ENCODE peak calls at places on chromosome 13, in eight cellular contexts. Z is PC-9, D is fibroblast of lung, U is HCT116, H is A549, W is H1, K is MM.1S, A is IMR-90. X is an unnamed sample.

GRCh38 chr13:36356058-36356457 is 9.9 kb upstream of the SPART start:
- DNase-seq in U (no peak), H (no peak), D (no peak), W (no peak), K (no peak), A (no peak), Z (no peak), X (no peak)

GRCh38 chr13:74306496-74306895 is 172.3 kb upstream of the KLF12 start:
- DNase-seq in H (no peak), W (no peak), U (no peak), Z (no peak), D (peak), K (peak), A (peak), X (no peak)

GRCh38 chr13:57624565-57625435 is 6.7 kb upstream of the PCDH17 start:
- DNase-seq in H (peak), W (no peak), K (peak), A (peak), D (peak), Z (peak), U (no peak), X (peak)

GRCh38 chr13:109274188-109274821 is 512.1 kb downstream of the IRS2 start:
- DNase-seq in A (peak), H (peak), Z (peak), W (no peak), D (peak), U (no peak), K (no peak), X (no peak)

GRCh38 chr13:39603424-39603947 is 493 bp upstream of the LHFPL6 start:
- DNase-seq in U (no peak), A (peak), W (peak), Z (no peak), H (peak), K (no peak), D (peak), X (no peak)

GRCh38 chr13:98869408-98870090 is 108.3 kb downstream of the DOCK9 start:
- DNase-seq in A (no peak), W (no peak), H (peak), K (no peak), Z (no peak), U (no peak), D (no peak), X (no peak)

GRCh38 chr13:102286326-102286725 is 115.5 kb downstream of the FGF14 start:
- DNase-seq in H (peak), W (no peak), U (no peak), A (peak), Z (peak), K (no peak), D (peak), X (no peak)

GRCh38 chr13:76667551-76667950 is 218.7 kb downstream of the KCTD12 start:
- DNase-seq in K (peak), H (peak), W (no peak), Z (no peak), U (no peak), D (peak), A (peak), X (no peak)

GRCh38 chr13:70817571-70817970 is 709.3 kb upstream of the KLHL1 start:
- DNase-seq in K (no peak), A (peak), U (no peak), W (no peak), D (peak), Z (no peak), H (no peak), X (no peak)

GRCh38 chr13:23347601-23348000 is 85.9 kb downstream of the SACS start:
- DNase-seq in A (no peak), Z (no peak), W (no peak), H (no peak), K (no peak), U (no peak), D (no peak), X (no peak)

GRCh38 chr13:23350009-23350408 is 83.5 kb downstream of the SACS start:
- DNase-seq in K (no peak), H (peak), W (no peak), D (no peak), A (no peak), U (no peak), Z (no peak), X (no peak)

GRCh38 chr13:23349127-23349897 is 84.2 kb downstream of the SACS start:
- DNase-seq in Z (no peak), K (no peak), A (no peak), U (no peak), W (no peak), D (peak), H (no peak), X (no peak)

GRCh38 chr13:23344923-23345322 is 88.6 kb downstream of the SACS start:
- DNase-seq in W (no peak), H (no peak), D (peak), K (no peak), A (no peak), Z (no peak), U (no peak), X (no peak)

GRCh38 chr13:23348270-23349126 is 85.0 kb downstream of the SACS start:
- DNase-seq in A (no peak), W (no peak), D (peak), K (no peak), Z (no peak), H (peak), U (no peak), X (no peak)
- TF ChIP-seq CTCF in A (peak), W (no peak), D (no peak), K (no peak), Z (no peak), H (no peak), U (no peak), X (no peak)

GRCh38 chr13:40916207-40916998 is 102.7 kb downstream of the ELF1 start:
- DNase-seq in U (no peak), A (peak), H (no peak), D (no peak), K (no peak), W (no peak), Z (no peak), X (peak)
- H3K4me2 ChIP-seq in U (no peak), A (no peak), H (no peak), D (no peak), K (no peak), W (no peak), Z (no peak), X (peak)

DNA sequence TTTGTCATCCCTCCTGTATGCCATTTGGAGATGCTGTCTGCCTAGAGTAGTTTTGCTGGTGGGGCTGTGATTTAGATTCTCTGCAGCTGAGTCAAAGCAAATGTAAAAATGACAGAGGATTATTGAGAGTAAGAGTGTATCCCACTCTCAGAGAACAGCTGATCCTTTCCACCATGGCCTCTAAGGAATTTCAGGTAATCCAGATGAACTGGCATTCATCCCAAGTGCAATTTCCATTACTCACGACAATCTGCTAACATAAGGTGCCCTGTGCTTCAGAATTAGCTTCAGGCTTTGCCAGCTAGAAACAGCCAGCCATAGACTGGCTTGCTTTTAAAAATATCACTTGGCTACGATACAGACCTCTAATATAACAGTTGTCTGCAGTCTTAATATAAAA is 16.9 kb downstream of the PABPC3 start:
- DNase-seq in Z (no peak), H (no peak), A (no peak), D (no peak), W (no peak), U (no peak), K (no peak), X (no peak)
- TF ChIP-seq CTCF in Z (no peak), H (no peak), A (no peak), D (no peak), W (no peak), U (no peak), K (no peak), X (no peak)

DNA sequence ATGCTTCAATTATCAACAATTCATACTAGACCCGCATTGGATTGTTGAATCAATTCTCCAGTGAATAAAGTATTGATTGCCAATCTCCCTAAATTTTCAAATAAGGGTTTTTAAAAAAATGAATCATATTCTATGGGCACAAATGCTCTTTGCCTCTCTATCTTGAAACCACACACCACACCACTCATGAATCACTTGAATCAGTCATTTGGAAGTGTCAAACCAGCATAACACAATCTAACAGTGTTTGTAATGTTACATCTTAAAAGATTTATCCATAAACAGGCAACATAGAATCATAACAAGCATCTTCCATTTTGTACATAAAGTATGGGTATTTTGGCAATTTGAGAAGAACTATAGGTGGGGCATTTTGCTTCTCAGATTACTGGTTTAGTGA is 219.5 kb upstream of the MIR17HG start:
- DNase-seq in D (no peak), H (no peak), A (no peak), W (no peak), K (no peak), Z (no peak), U (no peak), X (no peak)
- H3K4me2 ChIP-seq in D (no peak), H (no peak), A (no peak), W (no peak), K (no peak), Z (no peak), U (no peak), X (no peak)

GRCh38 chr13:112576191-112576590 is 11.8 kb downstream of the TUBGCP3 start:
- DNase-seq in Z (no peak), U (no peak), W (no peak), A (no peak), K (no peak), H (no peak), D (no peak), X (no peak)
- TF ChIP-seq CTCF in Z (no peak), U (no peak), W (no peak), A (no peak), K (no peak), H (no peak), D (no peak), X (no peak)

DNA sequence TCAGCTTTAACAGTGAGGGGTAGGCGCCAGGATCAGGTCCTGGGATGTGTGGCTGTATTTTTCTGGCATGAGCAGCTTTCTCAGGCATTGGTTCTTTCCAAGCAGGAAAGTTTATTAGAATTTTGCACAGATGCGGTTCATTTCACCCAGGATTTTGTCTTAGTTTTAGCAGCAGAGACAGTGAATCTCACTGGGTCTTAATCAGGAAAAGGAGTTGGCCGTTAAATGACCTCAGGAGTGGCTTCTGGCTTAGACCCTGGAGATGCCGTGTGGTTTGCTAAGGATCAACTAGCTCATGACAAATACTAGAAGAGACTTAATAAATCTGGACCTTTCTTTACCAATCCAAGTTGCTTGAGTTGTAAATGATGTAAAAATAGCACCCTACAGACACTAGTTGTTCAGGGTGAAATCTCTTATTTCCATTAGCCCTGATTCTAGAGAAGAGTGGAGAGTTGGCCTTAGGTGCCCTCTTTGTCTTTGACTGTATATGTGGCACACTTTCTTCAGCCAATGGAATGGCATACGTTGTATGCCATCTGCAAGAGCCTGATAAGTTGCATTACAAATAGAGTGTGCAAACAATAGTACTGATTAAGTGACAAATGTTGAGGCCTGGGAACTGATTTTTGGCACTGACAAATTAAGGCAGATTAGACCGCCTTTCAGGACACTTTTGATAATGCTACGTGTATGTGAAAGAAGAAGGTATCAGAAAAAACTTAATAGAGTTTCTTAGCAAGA is 34.0 kb downstream of the LRCH1 start:
- DNase-seq in K (no peak), U (no peak), W (no peak), D (no peak), Z (no peak), H (no peak), A (no peak), X (no peak)
- H3K4me2 ChIP-seq in K (no peak), U (no peak), W (no peak), D (no peak), Z (no peak), H (peak), A (no peak), X (no peak)

DNA sequence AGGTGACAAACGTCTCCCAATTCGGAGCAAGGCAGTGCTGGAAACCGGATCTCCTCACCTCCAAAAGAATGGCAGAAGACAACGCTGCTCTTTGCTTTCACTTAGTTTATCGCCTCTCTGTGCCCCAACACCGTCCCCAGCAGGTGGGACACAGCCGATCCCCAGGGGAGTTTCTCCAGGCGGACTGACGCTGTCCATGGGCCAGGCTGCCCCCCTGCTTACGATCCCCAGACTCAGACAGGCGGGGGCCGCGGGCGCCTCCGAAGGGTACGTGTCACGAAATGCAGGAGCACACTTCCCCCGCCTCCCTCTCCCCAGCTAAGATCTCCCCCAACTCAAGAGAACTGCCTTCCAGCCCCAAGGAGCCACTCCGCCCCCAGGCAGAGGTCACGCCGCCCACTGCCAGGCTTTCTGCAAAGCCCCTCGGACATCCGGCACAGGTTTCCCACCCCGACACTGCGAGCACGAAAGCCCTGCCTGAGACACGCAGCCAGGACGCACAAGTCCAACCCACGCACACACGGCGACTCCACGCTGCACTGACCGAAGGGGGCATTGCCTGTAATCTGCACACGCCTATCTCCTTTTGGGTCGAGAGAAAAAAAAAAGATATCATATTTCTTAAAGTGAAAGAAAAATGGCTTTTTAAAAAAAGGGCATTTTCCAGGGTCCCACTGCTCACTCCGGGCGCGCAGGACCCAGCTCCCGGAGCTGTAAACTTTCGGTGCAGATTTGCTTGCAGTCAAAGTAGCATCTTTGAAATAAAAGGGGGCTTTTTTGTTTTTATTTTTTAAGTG is 1.9 kb downstream of the SPRY2 start:
- DNase-seq in W (peak), K (no peak), D (peak), A (peak), Z (peak), U (no peak), H (peak), X (peak)
- TF ChIP-seq CTCF in W (no peak), K (no peak), D (no peak), A (peak), Z (no peak), U (no peak), H (peak), X (peak)

GRCh38 chr13:32737679-32738078 is 151.4 kb downstream of the PDS5B start:
- DNase-seq in H (no peak), A (no peak), U (no peak), D (peak), W (no peak), Z (no peak), K (no peak), X (no peak)

GRCh38 chr13:32737111-32737571 is 150.9 kb downstream of the PDS5B start:
- DNase-seq in A (no peak), W (no peak), H (no peak), U (no peak), Z (no peak), K (peak), D (peak), X (peak)

GRCh38 chr13:32734511-32734910 is 148.3 kb downstream of the PDS5B start:
- DNase-seq in D (peak), K (no peak), A (peak), U (no peak), Z (no peak), H (peak), W (no peak), X (no peak)

GRCh38 chr13:32735859-32736258 is 149.6 kb downstream of the PDS5B start:
- DNase-seq in K (no peak), Z (no peak), A (no peak), D (no peak), W (no peak), U (no peak), H (no peak), X (no peak)

DNA sequence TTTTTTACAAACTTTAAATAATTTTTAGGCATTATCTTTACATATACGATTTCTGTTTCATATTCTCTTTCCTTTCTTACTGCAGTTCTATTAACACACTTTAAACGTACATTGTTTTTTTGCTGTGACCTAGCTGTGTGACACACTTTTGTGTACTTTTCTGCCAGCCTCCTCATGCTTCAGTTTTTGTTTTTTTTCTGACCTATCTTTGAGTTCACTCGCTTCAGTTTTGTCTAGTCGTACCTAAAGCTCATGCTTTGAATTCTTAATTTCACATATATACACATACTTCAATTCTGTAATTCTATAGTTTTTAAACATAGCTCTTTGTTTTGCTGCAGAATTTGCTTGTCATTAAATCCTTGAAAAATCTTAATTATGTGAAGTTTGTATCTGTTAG is 150.4 kb downstream of the PDS5B start:
- DNase-seq in H (no peak), Z (no peak), D (peak), U (no peak), K (no peak), A (no peak), W (no peak), X (no peak)
- H3K4me2 ChIP-seq in H (peak), Z (no peak), D (peak), U (no peak), K (peak), A (peak), W (no peak), X (peak)

GRCh38 chr13:106133025-106133424 is 402.4 kb downstream of the EFNB2 start:
- DNase-seq in Z (peak), U (no peak), H (no peak), K (no peak), D (peak), A (peak), W (no peak), X (peak)
- TF ChIP-seq CTCF in Z (no peak), U (no peak), H (no peak), K (no peak), D (no peak), A (no peak), W (no peak), X (no peak)

X was measured in osteoblast.